ENCODE peak calls at places on chromosome 18, in six cellular contexts. One of them, this sample, is unnamed.

GRCh38 chr18:38923136-38923535 is 1357.5 kb upstream of the CELF4 start:
- DNase-seq in Peyer's patch: no peak
- DNase-seq in dermis microvascular lymphatic vessel endothelial cell: no peak
- DNase-seq in choroid plexus epithelial cell: no peak
- DNase-seq in GOT3: no peak
- DNase-seq in H4: no peak
- DNase-seq in this sample: no peak

GRCh38 chr18:57660961-57661360 is 39.3 kb upstream of the NARS1 start:
- DNase-seq in Peyer's patch: no peak
- DNase-seq in dermis microvascular lymphatic vessel endothelial cell: no peak
- DNase-seq in choroid plexus epithelial cell: peak; percentile 76
- DNase-seq in GOT3: no peak
- DNase-seq in H4: no peak
- DNase-seq in this sample: no peak

GRCh38 chr18:3671181-3671580 is 221.2 kb downstream of the TGIF1 start:
- DNase-seq in Peyer's patch: no peak
- DNase-seq in dermis microvascular lymphatic vessel endothelial cell: no peak
- DNase-seq in choroid plexus epithelial cell: no peak
- DNase-seq in GOT3: no peak
- DNase-seq in H4: no peak
- DNase-seq in this sample: no peak

GRCh38 chr18:11872479-11873136 is 21.4 kb downstream of the CHMP1B start:
- DNase-seq in Peyer's patch: peak; percentile 65
- DNase-seq in dermis microvascular lymphatic vessel endothelial cell: peak; percentile 67
- DNase-seq in choroid plexus epithelial cell: peak; percentile 66
- DNase-seq in GOT3: no peak
- DNase-seq in H4: no peak
- DNase-seq in this sample: no peak

GRCh38 chr18:56470679-56471345 is 167.6 kb downstream of the TXNL1 start:
- DNase-seq in Peyer's patch: no peak
- DNase-seq in dermis microvascular lymphatic vessel endothelial cell: no peak
- DNase-seq in choroid plexus epithelial cell: no peak
- DNase-seq in GOT3: no peak
- DNase-seq in H4: no peak
- DNase-seq in this sample: no peak

GRCh38 chr18:24553886-24554285 is 93.4 kb downstream of the HRH4 start:
- DNase-seq in Peyer's patch: no peak
- DNase-seq in dermis microvascular lymphatic vessel endothelial cell: no peak
- DNase-seq in choroid plexus epithelial cell: no peak
- DNase-seq in GOT3: no peak
- DNase-seq in H4: no peak
- DNase-seq in this sample: no peak

GRCh38 chr18:78622251-78622953 is 357.2 kb upstream of the SALL3 start:
- DNase-seq in Peyer's patch: no peak
- DNase-seq in dermis microvascular lymphatic vessel endothelial cell: no peak
- DNase-seq in choroid plexus epithelial cell: no peak
- DNase-seq in GOT3: no peak
- DNase-seq in H4: no peak
- DNase-seq in this sample: no peak

GRCh38 chr18:62131305-62131909 is 55.4 kb downstream of the PIGN start:
- DNase-seq in Peyer's patch: peak; percentile 72
- DNase-seq in dermis microvascular lymphatic vessel endothelial cell: peak; percentile 65
- DNase-seq in choroid plexus epithelial cell: peak; percentile 90
- DNase-seq in GOT3: no peak
- DNase-seq in H4: peak; percentile 67
- DNase-seq in this sample: peak; percentile 50

GRCh38 chr18:24090876-24091275 is 48.0 kb upstream of the CABYR start:
- DNase-seq in Peyer's patch: no peak
- DNase-seq in dermis microvascular lymphatic vessel endothelial cell: no peak
- DNase-seq in choroid plexus epithelial cell: no peak
- DNase-seq in GOT3: no peak
- DNase-seq in H4: no peak
- DNase-seq in this sample: no peak

GRCh38 chr18:55355220-55355619 is 232.8 kb downstream of the TCF4 start:
- DNase-seq in Peyer's patch: no peak
- DNase-seq in dermis microvascular lymphatic vessel endothelial cell: no peak
- DNase-seq in choroid plexus epithelial cell: no peak
- DNase-seq in GOT3: no peak
- DNase-seq in H4: no peak
- DNase-seq in this sample: no peak

GRCh38 chr18:10025756-10026290 is 112.0 kb downstream of the VAPA start:
- DNase-seq in Peyer's patch: peak; percentile 13
- DNase-seq in dermis microvascular lymphatic vessel endothelial cell: no peak
- DNase-seq in choroid plexus epithelial cell: no peak
- DNase-seq in GOT3: no peak
- DNase-seq in H4: no peak
- DNase-seq in this sample: peak; percentile 67

GRCh38 chr18:5979971-5980457 is 84.7 kb upstream of the TMEM200C start:
- DNase-seq in Peyer's patch: no peak
- DNase-seq in dermis microvascular lymphatic vessel endothelial cell: no peak
- DNase-seq in choroid plexus epithelial cell: no peak
- DNase-seq in GOT3: no peak
- DNase-seq in H4: no peak
- DNase-seq in this sample: no peak

GRCh38 chr18:48409591-48410094 is 460 bp upstream of the ZBTB7C start:
- DNase-seq in Peyer's patch: no peak
- DNase-seq in dermis microvascular lymphatic vessel endothelial cell: no peak
- DNase-seq in choroid plexus epithelial cell: peak; percentile 19
- DNase-seq in GOT3: no peak
- DNase-seq in H4: no peak
- DNase-seq in this sample: peak; percentile 55

GRCh38 chr18:51998711-51999110 is 341.3 kb upstream of the DCC start:
- DNase-seq in Peyer's patch: no peak
- DNase-seq in dermis microvascular lymphatic vessel endothelial cell: no peak
- DNase-seq in choroid plexus epithelial cell: no peak
- DNase-seq in GOT3: no peak
- DNase-seq in H4: no peak
- DNase-seq in this sample: no peak

GRCh38 chr18:34039194-34039593 is 185.5 kb downstream of the NOL4 start:
- DNase-seq in Peyer's patch: no peak
- DNase-seq in dermis microvascular lymphatic vessel endothelial cell: no peak
- DNase-seq in choroid plexus epithelial cell: no peak
- DNase-seq in GOT3: no peak
- DNase-seq in H4: no peak
- DNase-seq in this sample: no peak

GRCh38 chr18:36130883-36131653 is 1.4 kb downstream of the ELP2 start:
- DNase-seq in Peyer's patch: no peak
- DNase-seq in dermis microvascular lymphatic vessel endothelial cell: no peak
- DNase-seq in choroid plexus epithelial cell: no peak
- DNase-seq in GOT3: no peak
- DNase-seq in H4: no peak
- DNase-seq in this sample: no peak

This sample was measured in left cardiac atrium.